ENCODE peak calls at places on chromosomes 1 and 21, in seven cellular contexts. G is astrocyte of the cerebellum, Q is foreskin fibroblast, O is lower leg skin, S is psoas muscle, T is AG04450, B is A549. I is an unnamed sample.

GRCh38 chr1:167401260-167401873 is 117.0 kb downstream of the CD247 start:
- DNase-seq in G (peak; percentile 24), Q (peak; percentile 65), O (no peak), S (no peak), T (peak; percentile 2), B (peak; percentile 51), I (peak; percentile 56)

GRCh38 chr21:25578070-25578961 is 29.0 kb downstream of the MRPL39 start:
- DNase-seq in G (no peak), Q (peak; percentile 21), O (no peak), S (no peak), T (peak; percentile 30), B (no peak), I (no peak)

GRCh38 chr1:24910751-24911650 is 19.1 kb downstream of the RUNX3 start:
- DNase-seq in G (peak; percentile 20), Q (no peak), O (no peak), S (peak; percentile 60), T (no peak), B (peak; percentile 16), I (no peak)

GRCh38 chr1:70979879-70980278 is 67.7 kb downstream of the PTGER3 start:
- DNase-seq in G (no peak), Q (no peak), O (no peak), S (no peak), T (no peak), B (no peak), I (no peak)

GRCh38 chr1:43440358-43440757 is 13.4 kb downstream of the HYI start:
- DNase-seq in G (no peak), Q (no peak), O (peak; percentile 68), S (no peak), T (no peak), B (no peak), I (peak; percentile 6)

GRCh38 chr1:39105841-39106765 is 80.0 kb downstream of the NDUFS5 start:
- DNase-seq in G (no peak), Q (peak; percentile 67), O (no peak), S (peak; percentile 70), T (no peak), B (no peak), I (peak; percentile 60)

GRCh38 chr1:193183019-193183643 is 3.3 kb downstream of the B3GALT2 start:
- DNase-seq in G (peak; percentile 50), Q (peak; percentile 79), O (no peak), S (no peak), T (peak; percentile 26), B (no peak), I (no peak)

GRCh38 chr1:100378956-100379355 is 26.6 kb downstream of the CDC14A start:
- DNase-seq in G (no peak), Q (no peak), O (no peak), S (no peak), T (no peak), B (no peak), I (no peak)

GRCh38 chr1:11769274-11769673 is 7.3 kb downstream of the C1orf167 start:
- DNase-seq in G (no peak), Q (no peak), O (no peak), S (no peak), T (no peak), B (no peak), I (no peak)

GRCh38 chr1:9027307-9027706 is 1.1 kb upstream of the SLC2A7 start:
- DNase-seq in G (no peak), Q (no peak), O (no peak), S (no peak), T (no peak), B (no peak), I (no peak)

GRCh38 chr1:9022773-9023172 is 3.5 kb downstream of the SLC2A7 start:
- DNase-seq in G (no peak), Q (no peak), O (no peak), S (no peak), T (no peak), B (no peak), I (no peak)

GRCh38 chr1:9028921-9029715 is 2.9 kb upstream of the SLC2A7 start:
- DNase-seq in G (no peak), Q (no peak), O (no peak), S (no peak), T (peak; percentile 27), B (no peak), I (no peak)

GRCh38 chr1:9025474-9025873 is 749 bp downstream of the SLC2A7 start:
- DNase-seq in G (no peak), Q (no peak), O (no peak), S (no peak), T (no peak), B (no peak), I (no peak)

GRCh38 chr1:9024837-9025236 is 1.4 kb downstream of the SLC2A7 start:
- DNase-seq in G (no peak), Q (no peak), O (no peak), S (no peak), T (no peak), B (no peak), I (no peak)
- TF ChIP-seq CTCF in G (no peak), Q (no peak), O (no peak), S (no peak), T (no peak), B (no peak), I (no peak)

GRCh38 chr1:151970128-151970527 is 23.5 kb downstream of the S100A10 start:
- DNase-seq in G (no peak), Q (no peak), O (no peak), S (no peak), T (no peak), B (no peak), I (no peak)

GRCh38 chr1:151968058-151968457 is 25.6 kb downstream of the S100A10 start:
- DNase-seq in G (no peak), Q (peak; percentile 67), O (no peak), S (no peak), T (no peak), B (peak; percentile 52), I (no peak)

GRCh38 chr1:151966061-151966460 is 27.6 kb downstream of the S100A10 start:
- DNase-seq in G (no peak), Q (no peak), O (no peak), S (no peak), T (no peak), B (no peak), I (no peak)

GRCh38 chr1:151970641-151971040 is 23.0 kb downstream of the S100A10 start:
- DNase-seq in G (no peak), Q (peak; percentile 62), O (no peak), S (no peak), T (no peak), B (peak; percentile 58), I (no peak)

DNA sequence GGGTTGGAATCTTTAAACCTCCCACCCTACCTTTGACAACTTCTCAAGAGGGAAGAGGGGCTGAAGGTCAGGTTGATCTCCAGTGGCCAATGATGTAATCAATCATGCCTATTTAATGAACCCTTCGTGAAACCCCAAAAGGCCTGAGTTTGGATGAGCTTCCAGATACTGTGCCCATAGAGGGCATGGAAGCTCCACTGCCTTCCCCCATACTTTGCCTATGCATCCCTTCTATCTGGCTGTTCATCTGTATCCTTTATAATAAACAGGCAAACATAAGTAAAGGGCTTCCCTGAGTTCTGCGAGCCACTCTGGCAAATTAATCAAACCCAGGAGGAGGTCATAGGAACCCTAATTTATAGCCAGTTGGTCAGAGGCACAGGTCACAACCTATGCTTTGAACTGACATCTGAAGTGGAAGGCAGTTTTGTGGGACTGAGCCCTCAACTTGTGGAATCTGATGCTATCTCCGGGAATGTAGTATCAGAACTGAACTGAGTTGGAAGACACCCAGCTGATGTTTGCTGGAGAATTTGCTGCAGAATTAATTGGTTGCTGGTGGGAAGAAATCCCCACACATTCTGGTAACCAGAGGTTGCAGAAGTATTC is 24.8 kb downstream of the S100A10 start:
- DNase-seq in G (no peak), Q (no peak), O (no peak), S (no peak), T (no peak), B (no peak), I (no peak)
- TF ChIP-seq CTCF in G (no peak), Q (no peak), O (no peak), S (no peak), T (no peak), B (peak; percentile 59), I (no peak)

DNA sequence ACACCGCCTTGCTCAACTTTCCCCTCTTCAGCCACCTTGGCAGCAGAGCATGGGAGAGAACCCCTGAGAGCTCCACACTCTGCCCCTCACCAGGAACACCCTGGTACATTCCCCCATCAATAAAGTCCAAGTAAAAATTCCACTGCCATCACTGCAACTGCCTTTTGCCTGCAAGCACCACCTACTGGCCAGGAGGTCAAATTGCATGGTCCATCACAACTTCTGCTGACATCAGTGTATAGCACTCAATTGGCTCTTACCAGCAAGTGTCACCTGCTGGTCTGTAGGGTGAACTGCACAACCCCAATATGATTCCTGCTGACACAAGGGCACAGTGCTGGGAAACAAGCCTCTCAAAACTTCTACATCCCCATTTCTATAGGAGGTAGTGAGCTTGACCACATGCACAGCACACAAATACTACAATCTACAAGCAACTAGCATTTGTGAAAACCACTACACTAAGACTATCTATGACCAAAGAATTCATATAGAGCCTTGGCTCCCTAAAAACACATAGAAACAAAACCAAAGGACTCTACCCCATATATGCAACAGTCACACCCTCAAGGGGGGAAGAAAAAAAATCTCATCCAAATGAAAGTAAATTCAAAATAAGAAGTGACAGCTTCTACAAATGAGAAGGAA is 69.2 kb downstream of the FASLG start:
- DNase-seq in G (no peak), Q (no peak), O (no peak), S (no peak), T (no peak), B (no peak), I (no peak)
- TF ChIP-seq CTCF in G (peak; percentile 35), Q (peak; percentile 45), O (no peak), S (peak; percentile 5), T (peak; percentile 44), B (peak; percentile 28), I (peak; percentile 71)

GRCh38 chr1:41416081-41416480 is 54.8 kb downstream of the FOXO6 start:
- DNase-seq in G (no peak), Q (no peak), O (no peak), S (peak; percentile 26), T (no peak), B (no peak), I (no peak)

GRCh38 chr1:41417335-41417682 is 56.1 kb downstream of the FOXO6 start:
- DNase-seq in G (no peak), Q (no peak), O (no peak), S (no peak), T (no peak), B (no peak), I (no peak)

GRCh38 chr1:41417746-41418145 is 56.5 kb downstream of the FOXO6 start:
- DNase-seq in G (no peak), Q (no peak), O (no peak), S (peak; percentile 30), T (no peak), B (no peak), I (no peak)

GRCh38 chr1:41414716-41415306 is 53.6 kb downstream of the FOXO6 start:
- DNase-seq in G (no peak), Q (no peak), O (no peak), S (no peak), T (no peak), B (no peak), I (no peak)

DNA sequence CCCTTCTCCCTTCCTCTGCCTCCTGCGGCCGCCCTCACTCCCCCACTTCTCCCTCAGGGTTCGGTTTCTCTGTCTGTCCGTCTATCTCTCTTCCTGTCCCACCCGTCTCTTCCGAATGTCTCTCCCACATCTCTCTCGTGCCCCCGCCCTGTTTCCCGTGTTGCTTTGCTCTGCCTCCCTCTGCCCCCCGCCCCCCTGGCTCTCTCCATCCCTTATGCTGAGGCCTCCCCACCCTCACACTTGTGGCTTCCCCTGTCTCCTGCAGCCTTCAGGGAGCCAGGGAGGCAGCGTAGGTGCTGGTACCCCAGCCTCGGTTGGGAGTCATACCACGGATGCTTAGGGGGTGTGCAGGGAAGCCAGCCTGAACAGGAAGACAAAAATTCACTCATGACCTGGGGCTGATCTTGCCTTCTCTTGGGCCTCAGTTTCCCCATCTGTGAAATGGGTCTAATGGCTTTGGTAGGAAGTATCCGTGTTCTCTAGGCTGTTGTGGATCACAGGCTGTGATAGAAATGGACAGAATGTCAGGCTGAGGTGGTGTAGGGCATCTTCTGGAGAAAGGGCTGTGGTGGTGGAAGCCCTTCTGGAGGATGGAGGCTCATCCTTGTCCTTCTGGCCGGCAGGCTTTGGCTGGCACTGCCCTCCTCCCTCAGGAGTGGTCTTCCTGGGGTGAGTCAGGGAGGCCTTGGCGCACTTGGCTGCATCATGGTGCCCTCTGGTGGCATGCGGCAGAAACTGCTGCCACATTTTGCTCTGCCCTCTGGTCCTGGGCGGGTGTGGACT is 55.5 kb downstream of the FOXO6 start:
- DNase-seq in G (peak; percentile 40), Q (peak; percentile 85), O (peak; percentile 92), S (peak; percentile 86), T (peak; percentile 36), B (peak; percentile 70), I (peak; percentile 78)
- TF ChIP-seq CTCF in G (peak; percentile 86), Q (peak; percentile 94), O (no peak), S (peak; percentile 94), T (peak; percentile 94), B (peak; percentile 73), I (peak; percentile 88)

I was measured in glutamatergic neuron.